ENCODE peak calls at places on chromosomes 3 and 15, in ten cellular contexts. One of them, this sample, is unnamed.

GRCh38 chr3:77392181-77392580 is 352.3 kb downstream of the ROBO2 start:
- DNase-seq in breast epithelium: no peak
- DNase-seq in uterus: no peak
- DNase-seq in ovary: no peak
- DNase-seq in endothelial cell of umbilical vein: no peak
- DNase-seq in Peyer's patch: no peak
- DNase-seq in sigmoid colon: no peak
- DNase-seq in stomach: no peak
- DNase-seq in transverse colon: no peak
- DNase-seq in K562: no peak
- DNase-seq in this sample: no peak

GRCh38 chr3:40317061-40317676 is 7.7 kb downstream of the EIF1B start:
- DNase-seq in ovary: no peak
- DNase-seq in transverse colon: peak; percentile 27
- DNase-seq in Peyer's patch: peak; percentile 38
- DNase-seq in stomach: no peak
- DNase-seq in K562: peak; percentile 81
- DNase-seq in breast epithelium: no peak
- DNase-seq in uterus: peak; percentile 38
- DNase-seq in sigmoid colon: no peak
- DNase-seq in endothelial cell of umbilical vein: peak; percentile 64
- DNase-seq in this sample: no peak

GRCh38 chr3:136109499-136109898 is 86.6 kb downstream of the MSL2 start:
- DNase-seq in K562: no peak
- DNase-seq in breast epithelium: no peak
- DNase-seq in endothelial cell of umbilical vein: no peak
- DNase-seq in Peyer's patch: no peak
- DNase-seq in transverse colon: no peak
- DNase-seq in sigmoid colon: no peak
- DNase-seq in uterus: no peak
- DNase-seq in stomach: no peak
- DNase-seq in ovary: no peak
- DNase-seq in this sample: no peak

GRCh38 chr3:39407773-39408492 is 1.4 kb downstream of the RPSA start:
- DNase-seq in breast epithelium: no peak
- DNase-seq in transverse colon: no peak
- DNase-seq in K562: no peak
- DNase-seq in endothelial cell of umbilical vein: no peak
- DNase-seq in ovary: no peak
- DNase-seq in uterus: no peak
- DNase-seq in stomach: no peak
- DNase-seq in sigmoid colon: no peak
- DNase-seq in Peyer's patch: no peak
- DNase-seq in this sample: no peak

GRCh38 chr15:94080416-94080815 is 150.9 kb upstream of the MCTP2 start:
- DNase-seq in breast epithelium: no peak
- DNase-seq in K562: no peak
- DNase-seq in stomach: no peak
- DNase-seq in uterus: no peak
- DNase-seq in ovary: no peak
- DNase-seq in Peyer's patch: no peak
- DNase-seq in endothelial cell of umbilical vein: no peak
- DNase-seq in sigmoid colon: no peak
- DNase-seq in transverse colon: no peak
- DNase-seq in this sample: peak; percentile 41

GRCh38 chr3:113663761-113664160 is 32.7 kb downstream of the USF3 start:
- DNase-seq in transverse colon: no peak
- DNase-seq in breast epithelium: no peak
- DNase-seq in ovary: no peak
- DNase-seq in uterus: no peak
- DNase-seq in endothelial cell of umbilical vein: no peak
- DNase-seq in Peyer's patch: no peak
- DNase-seq in stomach: no peak
- DNase-seq in K562: no peak
- DNase-seq in sigmoid colon: no peak
- DNase-seq in this sample: no peak

GRCh38 chr15:42694398-42694797 is 42.5 kb downstream of the CDAN1 start:
- DNase-seq in uterus: no peak
- DNase-seq in stomach: no peak
- DNase-seq in ovary: no peak
- DNase-seq in transverse colon: no peak
- DNase-seq in Peyer's patch: no peak
- DNase-seq in sigmoid colon: no peak
- DNase-seq in endothelial cell of umbilical vein: no peak
- DNase-seq in breast epithelium: no peak
- DNase-seq in K562: no peak
- DNase-seq in this sample: no peak

GRCh38 chr15:53625260-53625659 is 134.2 kb downstream of the WDR72 start:
- DNase-seq in uterus: no peak
- DNase-seq in stomach: no peak
- DNase-seq in transverse colon: no peak
- DNase-seq in Peyer's patch: no peak
- DNase-seq in K562: no peak
- DNase-seq in sigmoid colon: no peak
- DNase-seq in ovary: no peak
- DNase-seq in breast epithelium: no peak
- DNase-seq in endothelial cell of umbilical vein: no peak
- DNase-seq in this sample: no peak

GRCh38 chr3:31403197-31403596 is 129.5 kb upstream of the STT3B start:
- DNase-seq in endothelial cell of umbilical vein: no peak
- DNase-seq in sigmoid colon: no peak
- DNase-seq in ovary: no peak
- DNase-seq in breast epithelium: no peak
- DNase-seq in transverse colon: no peak
- DNase-seq in uterus: no peak
- DNase-seq in stomach: no peak
- DNase-seq in K562: no peak
- DNase-seq in Peyer's patch: no peak
- DNase-seq in this sample: no peak

GRCh38 chr3:128112406-128112968 is 11.1 kb downstream of the RUVBL1 start:
- DNase-seq in endothelial cell of umbilical vein: peak; percentile 89
- DNase-seq in K562: no peak
- DNase-seq in breast epithelium: peak; percentile 36
- DNase-seq in uterus: no peak
- DNase-seq in ovary: no peak
- DNase-seq in Peyer's patch: peak; percentile 36
- DNase-seq in stomach: no peak
- DNase-seq in transverse colon: no peak
- DNase-seq in sigmoid colon: no peak
- DNase-seq in this sample: no peak

GRCh38 chr3:63351159-63352007 is 73.3 kb downstream of the SYNPR start:
- DNase-seq in endothelial cell of umbilical vein: peak; percentile 55
- DNase-seq in uterus: no peak
- DNase-seq in breast epithelium: no peak
- DNase-seq in stomach: no peak
- DNase-seq in ovary: no peak
- DNase-seq in sigmoid colon: no peak
- DNase-seq in transverse colon: no peak
- DNase-seq in Peyer's patch: no peak
- DNase-seq in K562: peak; percentile 46
- DNase-seq in this sample: no peak

GRCh38 chr15:57635300-57635944 is 43.7 kb downstream of the MYZAP start:
- DNase-seq in sigmoid colon: peak; percentile 77
- DNase-seq in uterus: peak; percentile 45
- DNase-seq in transverse colon: peak; percentile 34
- DNase-seq in Peyer's patch: no peak
- DNase-seq in K562: no peak
- DNase-seq in endothelial cell of umbilical vein: peak; percentile 24
- DNase-seq in stomach: peak; percentile 63
- DNase-seq in breast epithelium: no peak
- DNase-seq in ovary: no peak
- DNase-seq in this sample: peak; percentile 83

GRCh38 chr3:146065573-146066006 is 95.4 kb downstream of the PLOD2 start:
- DNase-seq in K562: peak; percentile 53
- DNase-seq in sigmoid colon: no peak
- DNase-seq in Peyer's patch: no peak
- DNase-seq in ovary: no peak
- DNase-seq in stomach: no peak
- DNase-seq in endothelial cell of umbilical vein: peak; percentile 80
- DNase-seq in uterus: peak; percentile 49
- DNase-seq in transverse colon: no peak
- DNase-seq in breast epithelium: no peak
- DNase-seq in this sample: no peak

GRCh38 chr15:41825145-41825544 is 2.7 kb upstream of the JMJD7 start:
- DNase-seq in breast epithelium: no peak
- DNase-seq in uterus: no peak
- DNase-seq in Peyer's patch: no peak
- DNase-seq in stomach: no peak
- DNase-seq in transverse colon: no peak
- DNase-seq in sigmoid colon: no peak
- DNase-seq in ovary: no peak
- DNase-seq in endothelial cell of umbilical vein: no peak
- DNase-seq in K562: no peak
- DNase-seq in this sample: no peak

DNA sequence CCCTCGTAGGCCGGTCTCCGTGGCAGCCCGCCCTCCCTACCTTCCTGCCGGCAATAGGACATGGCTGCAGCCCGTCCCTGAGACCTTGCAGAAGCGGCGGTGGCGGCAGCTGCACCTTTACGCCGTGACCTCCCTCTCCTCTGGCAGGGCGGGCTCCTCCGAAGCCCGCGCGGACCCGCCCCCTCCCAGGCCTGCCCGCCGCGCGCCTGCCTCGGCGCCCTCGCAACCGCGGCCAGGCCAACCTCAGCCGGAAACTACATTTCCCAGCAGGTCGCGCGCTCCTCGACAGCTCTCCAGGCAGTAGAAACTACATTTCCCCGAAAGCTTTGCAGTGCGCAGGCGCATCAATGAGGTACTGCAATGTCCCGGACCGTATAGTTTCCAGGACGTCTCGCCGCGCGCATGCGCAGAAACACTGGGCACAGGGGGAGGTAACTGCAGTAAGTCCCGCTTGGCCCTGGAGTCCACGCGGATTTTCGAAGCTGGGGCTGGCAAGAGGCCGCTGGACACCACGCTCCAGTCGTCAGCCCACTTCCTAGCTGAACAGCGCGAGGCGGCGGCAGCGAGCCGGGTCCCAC is at the start of the genes CHCHD4 and TMEM43:
- DNase-seq in endothelial cell of umbilical vein: peak; percentile 99
- DNase-seq in uterus: peak; percentile 99
- DNase-seq in breast epithelium: peak; percentile 98
- DNase-seq in Peyer's patch: peak; percentile 97
- DNase-seq in K562: peak; percentile 100
- DNase-seq in sigmoid colon: peak; percentile 100
- DNase-seq in transverse colon: peak; percentile 99
- DNase-seq in stomach: peak; percentile 99
- DNase-seq in ovary: peak; percentile 99
- DNase-seq in this sample: peak; percentile 100
- TF ChIP-seq POLR2A in endothelial cell of umbilical vein: peak; percentile 58
- TF ChIP-seq POLR2A in uterus: peak; percentile 83
- TF ChIP-seq POLR2A in breast epithelium: peak; percentile 55
- TF ChIP-seq POLR2A in Peyer's patch: peak; percentile 67
- TF ChIP-seq POLR2A in K562: peak; percentile 79
- TF ChIP-seq POLR2A in sigmoid colon: peak; percentile 62
- TF ChIP-seq POLR2A in transverse colon: peak; percentile 84
- TF ChIP-seq POLR2A in stomach: no peak
- TF ChIP-seq POLR2A in ovary: peak; percentile 79
- TF ChIP-seq POLR2A in this sample: peak; percentile 92

GRCh38 chr3:23671901-23672589 is 133.7 kb upstream of the UBE2E1 start:
- DNase-seq in uterus: no peak
- DNase-seq in stomach: peak; percentile 36
- DNase-seq in K562: no peak
- DNase-seq in sigmoid colon: no peak
- DNase-seq in endothelial cell of umbilical vein: peak; percentile 34
- DNase-seq in ovary: peak; percentile 28
- DNase-seq in transverse colon: peak; percentile 79
- DNase-seq in breast epithelium: no peak
- DNase-seq in Peyer's patch: no peak
- DNase-seq in this sample: no peak
- H3K4me3 ChIP-seq in uterus: peak overlapping the region; percentile 24
- H3K4me3 ChIP-seq in stomach: peak overlapping the region; percentile 36
- H3K4me3 ChIP-seq in K562: no peak overlapping the region
- H3K4me3 ChIP-seq in sigmoid colon: peak overlapping the region; percentile 31
- H3K4me3 ChIP-seq in endothelial cell of umbilical vein: peak overlapping the region; percentile 18
- H3K4me3 ChIP-seq in ovary: peak overlapping the region; percentile 16
- H3K4me3 ChIP-seq in transverse colon: peak overlapping the region; percentile 3
- H3K4me3 ChIP-seq in breast epithelium: peak overlapping the region; percentile 31
- H3K4me3 ChIP-seq in Peyer's patch: peak overlapping the region; percentile 49
- H3K4me3 ChIP-seq in this sample: peak overlapping the region; percentile 36

DNA sequence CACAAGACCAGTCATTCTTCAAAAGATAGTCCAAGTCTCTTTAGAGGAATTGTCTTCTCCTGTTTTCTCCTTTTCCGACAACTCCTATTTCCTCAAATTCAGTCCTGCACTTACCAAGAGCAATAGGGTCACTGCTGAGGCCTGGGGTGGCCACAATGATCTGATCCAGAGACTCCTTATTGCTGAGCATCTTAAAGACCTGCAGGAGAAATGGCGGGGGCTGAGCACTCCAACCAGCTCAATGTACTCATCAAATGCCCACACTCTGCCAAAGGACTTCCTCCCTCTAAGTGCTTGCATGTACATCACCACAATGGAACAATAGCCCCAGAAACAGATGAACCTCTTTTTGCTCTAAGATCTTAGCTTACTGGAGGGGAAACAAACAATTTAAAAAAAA is 9.6 kb downstream of the UBL7 start:
- DNase-seq in K562: no peak
- DNase-seq in uterus: no peak
- DNase-seq in stomach: no peak
- DNase-seq in sigmoid colon: no peak
- DNase-seq in Peyer's patch: no peak
- DNase-seq in transverse colon: no peak
- DNase-seq in breast epithelium: no peak
- DNase-seq in ovary: no peak
- DNase-seq in endothelial cell of umbilical vein: no peak
- DNase-seq in this sample: no peak
- H3K36me3 ChIP-seq in K562: peaks cover 57% of the 10 kb centered on the region
- H3K36me3 ChIP-seq in uterus: no peaks in the 10 kb centered on the region
- H3K36me3 ChIP-seq in stomach: peaks cover 100% of the 10 kb centered on the region
- H3K36me3 ChIP-seq in sigmoid colon: peaks cover 58% of the 10 kb centered on the region
- H3K36me3 ChIP-seq in Peyer's patch: no peaks in the 10 kb centered on the region
- H3K36me3 ChIP-seq in transverse colon: no peaks in the 10 kb centered on the region
- H3K36me3 ChIP-seq in breast epithelium: peaks cover 16% of the 10 kb centered on the region
- H3K36me3 ChIP-seq in ovary: no peaks in the 10 kb centered on the region
- H3K36me3 ChIP-seq in endothelial cell of umbilical vein: peaks cover 28% of the 10 kb centered on the region
- H3K36me3 ChIP-seq in this sample: no peaks in the 10 kb centered on the region

DNA sequence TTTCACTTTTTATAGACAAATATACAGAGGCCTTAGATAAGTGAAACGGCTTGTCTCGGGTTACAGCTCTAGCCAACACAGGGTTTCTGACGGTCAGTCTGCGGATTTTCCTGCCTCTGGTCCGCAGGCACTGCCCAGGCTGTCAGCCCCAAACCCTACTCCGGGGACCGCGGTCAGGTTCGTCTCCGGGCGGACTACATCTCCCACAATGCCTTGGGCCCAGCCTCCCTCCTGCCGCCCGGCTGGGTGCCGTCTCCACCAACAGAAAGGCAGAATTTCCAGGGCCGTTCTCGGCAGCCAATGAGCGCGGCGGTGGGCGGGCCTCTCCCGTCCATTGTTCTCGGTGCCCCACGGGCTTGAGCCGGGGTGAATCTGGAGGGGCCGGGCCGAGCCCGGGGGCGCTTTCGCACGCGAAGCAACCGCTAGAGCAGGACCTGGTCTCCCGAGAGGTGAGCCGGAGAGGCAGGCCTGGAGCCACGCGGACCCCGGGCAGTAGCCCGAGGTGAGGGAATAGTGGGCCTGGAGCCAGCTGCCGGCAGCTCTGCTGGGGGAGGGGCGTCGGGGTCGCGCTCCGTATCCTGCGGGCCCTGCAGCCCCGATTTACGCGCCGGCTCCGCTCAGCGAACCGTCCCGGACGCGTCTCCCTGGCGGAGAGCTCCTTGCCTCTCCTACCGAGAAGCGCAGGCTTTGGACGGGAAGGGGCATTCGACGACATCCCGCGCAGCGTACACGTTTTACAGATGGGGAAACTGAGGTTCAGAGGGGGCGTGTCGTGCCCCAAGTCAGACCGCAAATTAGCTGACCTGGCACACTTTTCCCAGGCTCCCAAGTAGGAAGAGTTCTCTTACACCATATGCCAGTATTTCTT is at the start of gene ZSCAN2:
- DNase-seq in breast epithelium: peak; percentile 95
- DNase-seq in stomach: peak; percentile 96
- DNase-seq in endothelial cell of umbilical vein: peak; percentile 96
- DNase-seq in sigmoid colon: peak; percentile 97
- DNase-seq in ovary: peak; percentile 92
- DNase-seq in Peyer's patch: peak; percentile 94
- DNase-seq in uterus: peak; percentile 94
- DNase-seq in K562: peak; percentile 96
- DNase-seq in transverse colon: peak; percentile 96
- DNase-seq in this sample: peak; percentile 93
- TF ChIP-seq POLR2A in breast epithelium: no peak
- TF ChIP-seq POLR2A in stomach: no peak
- TF ChIP-seq POLR2A in endothelial cell of umbilical vein: peak; percentile 56
- TF ChIP-seq POLR2A in sigmoid colon: no peak
- TF ChIP-seq POLR2A in ovary: peak; percentile 26
- TF ChIP-seq POLR2A in Peyer's patch: peak; percentile 25
- TF ChIP-seq POLR2A in uterus: peak; percentile 53
- TF ChIP-seq POLR2A in K562: peak; percentile 71
- TF ChIP-seq POLR2A in transverse colon: no peak
- TF ChIP-seq POLR2A in this sample: no peak